ENCODE peak calls at places on chromosomes 4 and X, in six cellular contexts. G, S, I, J, Y and D are unnamed samples.

GRCh38 chr4:1115528-1116293 is 2.3 kb upstream of the RNF212 start:
- DNase-seq in G (no peak), S (no peak), I (no peak), J (no peak), Y (no peak), D (no peak)

GRCh38 chr4:153501578-153501977 is 35.4 kb downstream of the TMEM131L start:
- DNase-seq in G (no peak), S (no peak), I (no peak), J (no peak), Y (no peak), D (no peak)

GRCh38 chr4:14711259-14711658 is 291.0 kb upstream of the CPEB2 start:
- DNase-seq in G (no peak), S (no peak), I (no peak), J (no peak), Y (no peak), D (no peak)

GRCh38 chrX:138995458-138995857 is 283.9 kb upstream of the FGF13 start:
- DNase-seq in G (no peak), S (no peak), I (no peak), J (no peak), Y (no peak), D (no peak)

GRCh38 chr4:23728393-23728792 is 161.5 kb downstream of the PPARGC1A start:
- DNase-seq in G (no peak), S (no peak), I (no peak), J (no peak), Y (no peak), D (no peak)

GRCh38 chr4:78039678-78040077 is 17.4 kb upstream of the FRAS1 start:
- DNase-seq in G (no peak), S (no peak), I (no peak), J (no peak), Y (no peak), D (no peak)

GRCh38 chr4:85792576-85792975 is 317.6 kb downstream of the ARHGAP24 start:
- DNase-seq in G (no peak), S (no peak), I (no peak), J (no peak), Y (no peak), D (no peak)

GRCh38 chrX:30513284-30513683 is 64.3 kb downstream of the TASL start:
- DNase-seq in G (peak; percentile 6), S (no peak), I (no peak), J (no peak), Y (peak; percentile 32), D (no peak)

GRCh38 chr4:31141141-31141811 is 421.1 kb downstream of the PCDH7 start:
- DNase-seq in G (no peak), S (no peak), I (no peak), J (no peak), Y (no peak), D (no peak)

GRCh38 chr4:81519856-81520255 is 48.1 kb upstream of the RASGEF1B start:
- DNase-seq in G (no peak), S (no peak), I (no peak), J (no peak), Y (no peak), D (no peak)

GRCh38 chrX:13126785-13127184 is 82.4 kb upstream of the FAM9C start:
- DNase-seq in G (no peak), S (no peak), I (no peak), J (no peak), Y (no peak), D (no peak)

GRCh38 chrX:129585691-129586090 is 45.6 kb downstream of the OCRL start:
- DNase-seq in G (no peak), S (no peak), I (no peak), J (no peak), Y (no peak), D (no peak)

GRCh38 chr4:185261971-185262370 is 52.6 kb downstream of the SNX25 start:
- DNase-seq in G (no peak), S (no peak), I (no peak), J (no peak), Y (no peak), D (no peak)

GRCh38 chrX:37349131-37350033 is at the start of gene PRRG1:
- DNase-seq in G (peak; percentile 96), S (peak; percentile 92), I (peak; percentile 85), J (peak; percentile 95), Y (peak; percentile 83), D (peak; percentile 78)

GRCh38 chr4:2406920-2407319 is 11.5 kb downstream of the ZFYVE28 start:
- DNase-seq in G (no peak), S (no peak), I (no peak), J (no peak), Y (no peak), D (no peak)

GRCh38 chr4:75741027-75741426 is 16.6 kb downstream of the USO1 start:
- DNase-seq in G (no peak), S (no peak), I (no peak), J (no peak), Y (no peak), D (no peak)

GRCh38 chr4:926538-926937 is 5.6 kb downstream of the GAK start:
- DNase-seq in G (peak; percentile 72), S (peak; percentile 51), I (no peak), J (peak; percentile 91), Y (peak; percentile 88), D (no peak)

GRCh38 chrX:119008122-119008744 is 33.8 kb downstream of the LONRF3 start:
- DNase-seq in G (peak; percentile 27), S (no peak), I (no peak), J (peak; percentile 61), Y (peak; percentile 49), D (no peak)

GRCh38 chr4:88227734-88228133 is 56.6 kb downstream of the PPM1K start:
- DNase-seq in G (no peak), S (no peak), I (no peak), J (no peak), Y (no peak), D (no peak)

GRCh38 chrX:96433409-96434122 is 251.1 kb upstream of the DIAPH2 start:
- DNase-seq in G (no peak), S (no peak), I (no peak), J (no peak), Y (no peak), D (no peak)

GRCh38 chr4:42618018-42618417 is 38.9 kb downstream of the ATP8A1 start:
- DNase-seq in G (no peak), S (no peak), I (no peak), J (no peak), Y (no peak), D (no peak)

DNA sequence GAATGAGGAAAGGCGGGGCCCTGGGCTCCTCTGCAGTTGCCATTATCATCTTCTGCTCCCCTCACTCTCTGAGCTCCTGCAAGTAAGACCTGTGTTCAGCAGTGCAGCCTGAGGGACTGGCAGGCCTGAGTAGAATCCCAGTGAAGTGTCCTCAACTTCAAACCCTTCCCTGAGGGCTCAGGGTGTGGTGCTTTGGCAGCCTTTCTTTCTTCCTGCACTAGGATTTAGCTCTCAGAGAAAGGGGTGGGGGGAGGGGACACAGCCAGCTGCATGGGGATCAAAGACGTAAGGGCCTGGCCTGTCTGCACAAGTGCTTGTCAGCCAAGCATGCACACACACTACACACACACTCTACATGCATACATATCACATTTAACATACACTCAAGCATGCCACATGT is 223.5 kb upstream of the RPL34 start:
- DNase-seq in G (peak; percentile 58), S (no peak), I (no peak), J (no peak), Y (no peak), D (no peak)
- H3K4me1 ChIP-seq in G (peaks cover 59% of the 10 kb centered on the region), S (no peaks in the 10 kb centered on the region), I (no peaks in the 10 kb centered on the region), J (peaks cover 4% of the 10 kb centered on the region), Y (no peaks in the 10 kb centered on the region), D (no peaks in the 10 kb centered on the region)

GRCh38 chr4:55158957-55159356 is 33.6 kb upstream of the KDR start:
- DNase-seq in G (no peak), S (no peak), I (no peak), J (no peak), Y (no peak), D (no peak)

GRCh38 chr4:55154290-55154880 is 29.0 kb upstream of the KDR start:
- DNase-seq in G (no peak), S (no peak), I (no peak), J (no peak), Y (no peak), D (no peak)

GRCh38 chr4:55154933-55155332 is 29.5 kb upstream of the KDR start:
- DNase-seq in G (no peak), S (no peak), I (no peak), J (no peak), Y (no peak), D (no peak)

GRCh38 chr4:55159851-55160250 is 34.5 kb upstream of the KDR start:
- DNase-seq in G (no peak), S (no peak), I (no peak), J (no peak), Y (no peak), D (no peak)

GRCh38 chr4:55157559-55158277 is 32.3 kb upstream of the KDR start:
- DNase-seq in G (no peak), S (no peak), I (no peak), J (peak; percentile 74), Y (peak; percentile 69), D (no peak)
- H3K4me3 ChIP-seq in G (no peak overlapping the region), S (no peak overlapping the region), I (no peak overlapping the region), J (no peak overlapping the region), Y (peak overlapping the region; percentile 43), D (peak overlapping the region; percentile 50)

GRCh38 chr4:8082517-8083055 is 76.0 kb downstream of the ABLIM2 start:
- DNase-seq in G (no peak), S (no peak), I (peak; percentile 4), J (no peak), Y (no peak), D (no peak)

GRCh38 chr4:8083086-8083825 is 75.4 kb downstream of the ABLIM2 start:
- DNase-seq in G (no peak), S (peak; percentile 39), I (peak; percentile 19), J (no peak), Y (no peak), D (no peak)

GRCh38 chr4:8085491-8086479 is 72.8 kb downstream of the ABLIM2 start:
- DNase-seq in G (no peak), S (no peak), I (peak; percentile 23), J (peak; percentile 82), Y (peak; percentile 63), D (no peak)

GRCh38 chr4:8084712-8085490 is 73.7 kb downstream of the ABLIM2 start:
- DNase-seq in G (no peak), S (no peak), I (peak; percentile 21), J (no peak), Y (no peak), D (no peak)

GRCh38 chr4:8084031-8084660 is 74.5 kb downstream of the ABLIM2 start:
- DNase-seq in G (no peak), S (peak; percentile 71), I (peak; percentile 24), J (no peak), Y (no peak), D (no peak)
- H3K4me1 ChIP-seq in G (peaks cover 18% of the 10 kb centered on the region), S (no peaks in the 10 kb centered on the region), I (peaks cover 3% of the 10 kb centered on the region), J (no peaks in the 10 kb centered on the region), Y (no peaks in the 10 kb centered on the region), D (peaks cover 57% of the 10 kb centered on the region)

GRCh38 chrX:151975228-151975593 is 735 bp upstream of the GABRE start:
- DNase-seq in G (no peak), S (no peak), I (no peak), J (no peak), Y (peak; percentile 20), D (no peak)
- H3K4me3 ChIP-seq in G (no peak overlapping the region), S (no peak overlapping the region), I (no peak overlapping the region), J (no peak overlapping the region), Y (peak overlapping the region; percentile 46), D (peak overlapping the region; percentile 72)

GRCh38 chr4:147793569-147793968 is 61.7 kb downstream of the ARHGAP10 start:
- DNase-seq in G (no peak), S (no peak), I (no peak), J (no peak), Y (no peak), D (no peak)
- H3K4me1 ChIP-seq in G (peaks cover 8% of the 10 kb centered on the region), S (peaks cover 2% of the 10 kb centered on the region), I (no peaks in the 10 kb centered on the region), J (no peaks in the 10 kb centered on the region), Y (peaks cover 7% of the 10 kb centered on the region), D (peaks cover 59% of the 10 kb centered on the region)

GRCh38 chr4:38173935-38174334 is 213.7 kb downstream of the PTTG2 start:
- DNase-seq in G (no peak), S (no peak), I (no peak), J (no peak), Y (no peak), D (no peak)
- H3K4me3 ChIP-seq in G (no peak overlapping the region), S (no peak overlapping the region), I (no peak overlapping the region), J (no peak overlapping the region), Y (no peak overlapping the region), D (no peak overlapping the region)